ENCODE peak calls at places on chromosome 6, in ten cellular contexts. Y is AG09309, W is lower lobe of right lung, Q is astrocyte of the cerebellum, S is fibroblast of the aortic adventitia, C is foreskin fibroblast, N is OCI-LY7, J is hepatocyte, X is heart left ventricle, E is IMR-90. Z is an unnamed sample.

GRCh38 chr6:152566040-152566875 is 70.9 kb downstream of the SYNE1 start:
- DNase-seq in Y (no peak), C (no peak), Q (no peak), E (no peak), W (no peak), X (no peak), J (no peak), S (no peak), N (no peak), Z (no peak)

GRCh38 chr6:163416640-163417253 is 2.2 kb downstream of the QKI start:
- DNase-seq in S (peak), X (peak), W (no peak), E (peak), C (peak), Y (peak), J (peak), Q (peak), N (peak), Z (peak)

GRCh38 chr6:27814665-27815424 is 97.4 kb downstream of the OR2B2 start:
- DNase-seq in S (peak), Y (peak), C (peak), Q (peak), J (peak), W (no peak), E (peak), X (peak), N (peak), Z (peak)

GRCh38 chr6:158488065-158488464 is 71.8 kb upstream of the TMEM181 start:
- DNase-seq in N (no peak), E (peak), Q (peak), W (no peak), X (no peak), C (peak), Y (peak), S (peak), J (no peak), Z (peak)

GRCh38 chr6:43734294-43734665 is 35.7 kb upstream of the VEGFA start:
- DNase-seq in X (no peak), S (no peak), N (no peak), Y (no peak), J (no peak), C (no peak), Q (no peak), E (no peak), W (no peak), Z (no peak)

GRCh38 chr6:41284726-41285125 is 1.8 kb downstream of the TREM1 start:
- DNase-seq in Q (no peak), C (peak), E (peak), S (peak), J (peak), N (no peak), X (no peak), Y (no peak), W (peak), Z (peak)

GRCh38 chr6:106069478-106069877 is 16.7 kb upstream of the PRDM1 start:
- DNase-seq in S (peak), J (peak), N (no peak), W (no peak), Y (no peak), E (peak), Q (peak), X (no peak), C (peak), Z (peak)

GRCh38 chr6:54980511-54981275 is 134.1 kb downstream of the FAM83B start:
- DNase-seq in Y (peak), W (no peak), C (peak), Q (peak), N (no peak), X (no peak), S (peak), E (peak), J (no peak), Z (peak)

GRCh38 chr6:19086480-19086879 is 699.3 kb downstream of the RNF144B start:
- DNase-seq in Q (no peak), J (no peak), N (no peak), Y (no peak), W (no peak), S (no peak), C (no peak), E (no peak), X (no peak), Z (no peak)

GRCh38 chr6:111648100-111648499 is 42.4 kb upstream of the TRAF3IP2 start:
- DNase-seq in E (no peak), W (no peak), Q (no peak), N (no peak), S (no peak), C (no peak), J (no peak), X (no peak), Y (no peak), Z (no peak)

GRCh38 chr6:159577564-159577963 is 115.5 kb downstream of the SOD2 start:
- DNase-seq in E (peak), J (no peak), C (no peak), S (peak), N (no peak), Y (no peak), X (no peak), W (no peak), Q (peak), Z (peak)

GRCh38 chr6:9537381-9537780 is 877.5 kb downstream of the TFAP2A start:
- DNase-seq in E (peak), C (peak), J (no peak), S (peak), Q (no peak), N (no peak), W (no peak), Y (peak), X (no peak), Z (peak)

GRCh38 chr6:14922306-14922705 is 323.6 kb upstream of the JARID2 start:
- DNase-seq in S (no peak), W (no peak), E (no peak), C (peak), Q (no peak), J (no peak), Y (no peak), N (no peak), X (no peak), Z (no peak)

GRCh38 chr6:85395746-85396145 is 54.1 kb upstream of the NT5E start:
- DNase-seq in S (no peak), X (no peak), C (no peak), Y (no peak), Q (no peak), N (no peak), J (no peak), W (no peak), E (no peak), Z (peak)

GRCh38 chr6:22149081-22149480 is 147.8 kb downstream of the PRL start:
- DNase-seq in Q (no peak), J (no peak), W (no peak), C (no peak), S (no peak), N (no peak), E (no peak), Y (no peak), X (no peak), Z (no peak)

GRCh38 chr6:43570876-43571441 is 4.9 kb downstream of the XPO5 start:
- DNase-seq in E (peak), N (no peak), J (peak), S (no peak), X (no peak), Q (no peak), C (peak), W (no peak), Y (no peak), Z (no peak)

GRCh38 chr6:43937236-43938177 is 167.5 kb downstream of the VEGFA start:
- DNase-seq in E (no peak), J (peak), Y (no peak), X (no peak), C (no peak), W (peak), Q (no peak), N (no peak), S (no peak), Z (no peak)

GRCh38 chr6:135181333-135182119 is 418 bp downstream of the MYB start:
- DNase-seq in X (no peak), J (peak), S (peak), N (peak), W (no peak), E (no peak), Y (no peak), Q (no peak), C (peak), Z (no peak)

GRCh38 chr6:56156643-56157042 is 90.7 kb downstream of the COL21A1 start:
- DNase-seq in E (peak), X (no peak), J (peak), C (peak), W (no peak), S (no peak), Q (no peak), N (no peak), Y (no peak), Z (peak)

GRCh38 chr6:155150967-155151671 is 112.7 kb upstream of the CLDN20 start:
- DNase-seq in N (no peak), Y (no peak), E (no peak), X (no peak), S (no peak), Q (no peak), W (no peak), C (no peak), J (no peak), Z (no peak)

GRCh38 chr6:24251339-24251738 is 106.5 kb downstream of the DCDC2 start:
- DNase-seq in Y (no peak), N (no peak), C (no peak), X (no peak), J (no peak), W (no peak), Q (no peak), E (no peak), S (no peak), Z (no peak)

GRCh38 chr6:125301435-125302391 is at the start of gene HDDC2:
- DNase-seq in C (peak), S (peak), X (peak), Q (peak), N (peak), W (peak), Y (no peak), J (peak), E (peak), Z (no peak)

GRCh38 chr6:89357390-89357789 is 4.9 kb upstream of the UBE2J1 start:
- DNase-seq in J (no peak), X (no peak), S (no peak), N (peak), C (no peak), Q (no peak), Y (no peak), W (no peak), E (no peak), Z (no peak)

GRCh38 chr6:117601811-117602150 is 530 bp downstream of the GOPC start:
- DNase-seq in W (no peak), X (peak), C (no peak), Y (no peak), Q (no peak), E (no peak), N (peak), J (no peak), S (no peak), Z (no peak)

GRCh38 chr6:28978959-28979561 is 26.1 kb downstream of the ZNF311 start:
- DNase-seq in C (no peak), N (no peak), X (no peak), J (no peak), Q (no peak), S (no peak), Y (no peak), E (no peak), W (no peak), Z (no peak)

GRCh38 chr6:28980797-28981390 is 24.2 kb downstream of the ZNF311 start:
- DNase-seq in E (peak), S (peak), X (peak), J (peak), W (no peak), N (peak), Q (peak), C (peak), Y (no peak), Z (no peak)

GRCh38 chr6:28979679-28980078 is 25.4 kb downstream of the ZNF311 start:
- DNase-seq in X (no peak), S (no peak), W (no peak), Q (no peak), J (no peak), N (no peak), E (no peak), C (no peak), Y (no peak), Z (no peak)

GRCh38 chr6:28981391-28981832 is 23.7 kb downstream of the ZNF311 start:
- DNase-seq in X (peak), C (peak), J (peak), W (no peak), N (peak), Y (no peak), E (peak), Q (peak), S (peak), Z (no peak)

DNA sequence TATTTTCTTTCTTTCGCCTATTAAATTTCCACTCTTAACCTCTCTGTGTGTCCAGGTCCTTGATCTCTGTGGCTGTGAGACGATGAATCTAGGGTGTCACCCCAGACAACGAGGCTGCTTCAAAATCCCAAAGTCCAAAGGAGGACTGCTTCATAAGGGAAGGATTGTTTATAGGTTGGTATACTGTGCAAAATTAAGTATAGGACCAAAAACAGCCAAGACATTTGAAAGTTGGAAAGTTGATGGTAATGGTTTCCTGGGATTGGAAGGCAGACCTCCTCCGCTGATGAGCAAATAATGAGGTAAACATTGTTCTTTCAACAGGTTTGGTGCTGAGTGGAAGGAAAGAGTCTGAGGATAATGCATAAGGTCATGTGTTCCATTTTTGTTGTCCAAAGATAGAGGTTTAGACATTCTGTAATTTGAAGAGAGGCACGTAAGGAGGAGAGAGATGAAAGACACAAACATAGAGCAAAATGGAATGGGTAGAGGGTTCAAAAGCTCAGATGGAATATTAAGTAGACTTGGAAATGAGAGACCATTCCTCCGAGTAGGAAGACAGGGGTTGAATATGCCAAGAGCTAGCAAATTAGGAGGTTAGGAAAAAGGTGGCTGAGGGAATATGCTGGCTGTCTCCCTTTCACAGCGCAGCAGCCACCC is 24.8 kb downstream of the ZNF311 start:
- DNase-seq in N (no peak), W (no peak), J (no peak), E (no peak), X (no peak), C (no peak), Y (no peak), S (no peak), Q (no peak), Z (no peak)
- H3K4me3 ChIP-seq in N (peak), W (peak), J (peak), E (peak), X (peak), C (peak), Y (peak), S (peak), Q (peak), Z (peak)

GRCh38 chr6:109060585-109060984 is 34.1 kb downstream of the SESN1 start:
- DNase-seq in N (no peak), J (no peak), Q (no peak), S (no peak), E (no peak), W (no peak), X (no peak), C (peak), Y (no peak), Z (no peak)

GRCh38 chr6:109059148-109059547 is 35.5 kb downstream of the SESN1 start:
- DNase-seq in J (no peak), S (peak), N (no peak), Q (no peak), E (peak), W (no peak), Y (no peak), C (peak), X (no peak), Z (no peak)

GRCh38 chr6:109062216-109062615 is 32.4 kb downstream of the SESN1 start:
- DNase-seq in Q (no peak), X (no peak), W (no peak), J (no peak), S (no peak), N (no peak), Y (no peak), C (no peak), E (no peak), Z (no peak)

GRCh38 chr6:109058620-109059019 is 36.0 kb downstream of the SESN1 start:
- DNase-seq in X (no peak), Y (no peak), J (no peak), E (no peak), C (no peak), S (no peak), N (no peak), Q (no peak), W (no peak), Z (no peak)

GRCh38 chr6:109059591-109060021 is 35.0 kb downstream of the SESN1 start:
- DNase-seq in N (peak), C (peak), J (no peak), S (peak), E (peak), Y (no peak), X (no peak), W (no peak), Q (no peak), Z (no peak)
- TF ChIP-seq CTCF in N (peak), C (no peak), J (no peak), S (peak), E (no peak), Y (peak), X (peak), W (peak), Q (no peak), Z (peak)

GRCh38 chr6:98560418-98560817 is 274.0 kb upstream of the POU3F2 start:
- DNase-seq in W (no peak), E (no peak), Q (no peak), S (no peak), C (no peak), J (no peak), N (no peak), X (no peak), Y (no peak), Z (no peak)
- H3K4me3 ChIP-seq in W (no peak), E (no peak), Q (no peak), S (no peak), C (no peak), J (no peak), N (no peak), X (no peak), Y (no peak), Z (no peak)

GRCh38 chr6:148501178-148501590 is 158.5 kb downstream of the SASH1 start:
- DNase-seq in S (peak), Q (peak), N (no peak), E (peak), X (peak), W (no peak), Y (peak), C (peak), J (peak), Z (peak)
- TF ChIP-seq CTCF in S (no peak), Q (no peak), N (no peak), E (no peak), X (no peak), W (no peak), Y (no peak), C (no peak), J (no peak), Z (no peak)

GRCh38 chr6:136767583-136768307 is 24.5 kb downstream of the MAP3K5 start:
- DNase-seq in E (no peak), W (no peak), J (no peak), N (no peak), Q (no peak), S (no peak), C (peak), Y (no peak), X (no peak), Z (no peak)

GRCh38 chr6:136764522-136764993 is 27.7 kb downstream of the MAP3K5 start:
- DNase-seq in S (no peak), J (no peak), E (no peak), X (no peak), Q (no peak), C (no peak), W (no peak), Y (no peak), N (peak), Z (no peak)

GRCh38 chr6:136769759-136770158 is 22.5 kb downstream of the MAP3K5 start:
- DNase-seq in Q (no peak), X (no peak), E (no peak), C (no peak), S (no peak), J (no peak), N (no peak), Y (no peak), W (no peak), Z (no peak)

GRCh38 chr6:136766274-136766673 is 26.0 kb downstream of the MAP3K5 start:
- DNase-seq in C (no peak), X (no peak), E (no peak), J (no peak), Y (no peak), S (no peak), Q (no peak), W (no peak), N (no peak), Z (no peak)

GRCh38 chr6:136767103-136767502 is 25.2 kb downstream of the MAP3K5 start:
- DNase-seq in C (no peak), X (no peak), Q (no peak), S (no peak), J (no peak), N (no peak), W (no peak), E (no peak), Y (no peak), Z (no peak)
- H3K4me3 ChIP-seq in C (no peak), X (no peak), Q (no peak), S (no peak), J (no peak), N (peak), W (no peak), E (no peak), Y (no peak), Z (no peak)

GRCh38 chr6:7106752-7107577 is 796 bp upstream of the RREB1 start:
- DNase-seq in C (peak), Y (no peak), X (peak), W (peak), J (peak), S (no peak), Q (no peak), E (peak), N (peak), Z (no peak)
- TF ChIP-seq CTCF in C (no peak), Y (peak), X (peak), W (no peak), J (peak), S (peak), Q (peak), E (no peak), N (no peak), Z (no peak)